ENCODE peak calls at places on chromosome 20, in five cellular contexts. J, L, H, P and K are unnamed samples.

GRCh38 chr20:37680420-37680819 is 13.4 kb upstream of the CTNNBL1 start:
- DNase-seq in H (no peak), L (no peak), P (peak), J (no peak), K (peak)

GRCh38 chr20:21562656-21563055 is 48.8 kb upstream of the NKX2-2 start:
- DNase-seq in H (no peak), P (no peak), L (no peak), J (no peak), K (no peak)

GRCh38 chr20:59939879-59940128 is 301 bp downstream of the PPP1R3D start:
- DNase-seq in J (peak), P (peak), H (no peak), L (no peak), K (peak)

GRCh38 chr20:46364670-46365482 is 41.5 kb downstream of the ELMO2 start:
- DNase-seq in H (no peak), J (no peak), P (no peak), L (peak), K (no peak)

GRCh38 chr20:31485450-31486339 is 10.6 kb downstream of the REM1 start:
- DNase-seq in L (no peak), H (no peak), J (no peak), P (no peak), K (no peak)

GRCh38 chr20:9166153-9166780 is 97.4 kb downstream of the PLCB4 start:
- DNase-seq in H (no peak), L (no peak), P (no peak), J (no peak), K (no peak)

GRCh38 chr20:13009682-13010406 is 1.1 kb downstream of the SPTLC3 start:
- DNase-seq in P (no peak), L (peak), H (peak), J (no peak), K (peak)

GRCh38 chr20:10047427-10047826 is 12.6 kb downstream of the ANKEF1 start:
- DNase-seq in L (no peak), H (no peak), P (peak), J (no peak), K (peak)

GRCh38 chr20:21166801-21167200 is 40.9 kb downstream of the KIZ start:
- DNase-seq in P (no peak), J (peak), H (no peak), L (no peak), K (peak)

GRCh38 chr20:63394069-63394468 is 32.9 kb upstream of the CHRNA4 start:
- DNase-seq in P (no peak), J (no peak), H (no peak), L (no peak), K (no peak)

GRCh38 chr20:13294522-13294921 is 73.4 kb downstream of the ISM1 start:
- DNase-seq in H (no peak), J (no peak), P (no peak), L (no peak), K (no peak)

GRCh38 chr20:20683020-20683419 is 29.4 kb downstream of the RALGAPA2 start:
- DNase-seq in P (no peak), L (no peak), J (no peak), H (no peak), K (no peak)

GRCh38 chr20:37265152-37265551 is 3.5 kb upstream of the GHRH start:
- DNase-seq in H (no peak), P (peak), L (no peak), J (no peak), K (peak)

GRCh38 chr20:32528291-32528891 is 56.7 kb downstream of the NOL4L start:
- DNase-seq in J (no peak), P (no peak), L (no peak), H (no peak), K (no peak)

GRCh38 chr20:22796465-22797077 is 212.2 kb upstream of the FOXA2 start:
- DNase-seq in H (peak), L (peak), J (no peak), P (no peak), K (peak)

GRCh38 chr20:51425347-51426106 is 117.0 kb downstream of the NFATC2 start:
- DNase-seq in H (no peak), L (no peak), J (no peak), P (no peak), K (no peak)

GRCh38 chr20:50312682-50313187 is 122.1 kb downstream of the CEBPB start:
- DNase-seq in H (no peak), P (no peak), L (no peak), J (no peak), K (peak)

GRCh38 chr20:47744803-47745202 is 40.5 kb downstream of the SULF2 start:
- DNase-seq in P (no peak), H (no peak), J (no peak), L (no peak), K (no peak)

GRCh38 chr20:44970243-44970757 is 4.0 kb downstream of the STK4 start:
- DNase-seq in H (no peak), P (no peak), L (no peak), J (no peak), K (no peak)

GRCh38 chr20:52923123-52923543 is 49.0 kb upstream of the TSHZ2 start:
- DNase-seq in H (peak), P (peak), J (no peak), L (no peak), K (peak)